ENCODE peak calls at places on chromosomes 3 and 15, in six cellular contexts. O, H, V, W, M and F are unnamed samples.

GRCh38 chr3:23202921-23203650 is at the start of gene UBE2E2:
- DNase-seq in M (peak; percentile 60), H (peak; percentile 62), W (peak; percentile 62), O (peak; percentile 73), V (peak; percentile 78), F (peak; percentile 85)

GRCh38 chr3:53495518-53496501 is 1.4 kb downstream of the CACNA1D start:
- DNase-seq in W (no peak), O (peak; percentile 17), H (no peak), M (no peak), V (no peak), F (peak; percentile 12)

GRCh38 chr15:35907507-35907906 is 361.5 kb upstream of the DPH6 start:
- DNase-seq in O (no peak), M (no peak), H (peak; percentile 70), W (no peak), V (no peak), F (no peak)

GRCh38 chr3:108493862-108494261 is 16.5 kb downstream of the MYH15 start:
- DNase-seq in W (no peak), M (no peak), O (peak; percentile 37), H (no peak), V (peak; percentile 31), F (no peak)

GRCh38 chr15:100601628-100602063 is 338 bp downstream of the LINS1 start:
- DNase-seq in M (no peak), O (no peak), W (no peak), V (no peak), H (no peak), F (no peak)

GRCh38 chr3:99499235-99499798 is 139.1 kb upstream of the COL8A1 start:
- DNase-seq in W (peak; percentile 28), H (peak; percentile 78), V (peak; percentile 40), M (peak; percentile 35), O (no peak), F (no peak)

GRCh38 chr3:42581400-42581708 is 413 bp downstream of the SEC22C start:
- DNase-seq in V (no peak), W (no peak), M (no peak), H (no peak), O (no peak), F (no peak)

GRCh38 chr3:125212096-125212508 is 446 bp downstream of the SLC12A8 start:
- DNase-seq in W (no peak), M (no peak), V (no peak), H (no peak), O (no peak), F (no peak)

GRCh38 chr3:152071924-152072323 is 196.8 kb upstream of the MBNL1 start:
- DNase-seq in M (no peak), V (no peak), W (peak; percentile 45), H (peak; percentile 78), O (no peak), F (no peak)

GRCh38 chr3:52236424-52236886 is 2.5 kb downstream of the TWF2 start:
- DNase-seq in M (no peak), H (no peak), O (no peak), W (no peak), V (no peak), F (no peak)

GRCh38 chr15:40873625-40874561 is at the start of gene RHOV:
- DNase-seq in H (peak; percentile 31), W (peak; percentile 80), M (peak; percentile 34), V (peak; percentile 51), O (peak; percentile 85), F (peak; percentile 78)

GRCh38 chr3:102630531-102630930 is 195.7 kb downstream of the ZPLD1 start:
- DNase-seq in M (no peak), V (no peak), H (no peak), W (no peak), O (no peak), F (no peak)

GRCh38 chr15:92393287-92393993 is at the start of gene ST8SIA2:
- DNase-seq in V (no peak), M (no peak), O (no peak), W (peak; percentile 48), H (peak; percentile 3), F (peak; percentile 19)

GRCh38 chr15:68382286-68383007 is 49.5 kb downstream of the ITGA11 start:
- DNase-seq in W (no peak), O (no peak), V (no peak), M (peak; percentile 16), H (no peak), F (no peak)

GRCh38 chr3:17183951-17184550 is 299.3 kb downstream of the PLCL2 start:
- DNase-seq in V (no peak), O (no peak), W (peak; percentile 48), H (peak; percentile 38), M (no peak), F (no peak)

GRCh38 chr3:68467465-68467864 is 464.9 kb downstream of the TAFA4 start:
- DNase-seq in W (no peak), M (no peak), H (no peak), V (no peak), O (no peak), F (no peak)

GRCh38 chr15:25741253-25741575 is 121.9 kb downstream of the ATP10A start:
- DNase-seq in H (no peak), O (no peak), W (no peak), M (no peak), V (no peak), F (no peak)

GRCh38 chr15:29134239-29134638 is 135.4 kb downstream of the NSMCE3 start:
- DNase-seq in H (no peak), V (no peak), M (no peak), O (no peak), W (no peak), F (no peak)

GRCh38 chr3:115814006-115814405 is 190.7 kb downstream of the GAP43 start:
- DNase-seq in H (no peak), W (no peak), M (no peak), O (no peak), V (no peak), F (no peak)

GRCh38 chr3:69385723-69386483 is at the start of gene FRMD4B:
- DNase-seq in O (peak; percentile 65), M (peak; percentile 70), W (peak; percentile 65), V (peak; percentile 85), H (peak; percentile 22), F (peak; percentile 42)

DNA sequence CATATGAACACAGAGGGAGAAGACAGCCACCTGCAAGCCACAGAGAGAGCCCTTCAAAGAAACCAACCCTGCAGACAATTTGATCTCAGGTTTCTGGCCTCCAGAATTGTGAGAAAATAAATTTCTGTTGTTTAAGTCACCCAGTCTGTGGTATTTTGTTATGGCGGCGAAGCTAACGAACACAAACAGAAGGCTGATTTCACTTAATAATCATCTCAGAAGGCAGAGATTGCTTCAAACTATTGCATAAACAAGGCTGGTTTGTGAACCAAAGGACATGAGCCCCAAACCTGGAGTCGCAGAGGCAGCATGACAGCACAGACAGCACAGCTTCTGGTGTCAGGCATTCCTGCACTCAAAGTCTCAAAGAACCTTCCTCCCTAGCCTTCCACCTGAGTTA is 59.0 kb downstream of the CCNL1 start:
- DNase-seq in H (peak; percentile 42), W (no peak), V (no peak), M (no peak), O (no peak), F (no peak)
- TF ChIP-seq CTCF in H (no peak), W (no peak), V (no peak), M (no peak), O (no peak), F (no peak)

GRCh38 chr15:64883097-64883581 is 28.6 kb upstream of the ANKDD1A start:
- DNase-seq in O (no peak), M (no peak), H (no peak), W (peak; percentile 87), V (no peak), F (peak; percentile 44)
- H3K4me3 ChIP-seq in O (no peak overlapping the region), M (no peak overlapping the region), H (no peak overlapping the region), W (no peak overlapping the region), V (no peak overlapping the region), F (no peak overlapping the region)

DNA sequence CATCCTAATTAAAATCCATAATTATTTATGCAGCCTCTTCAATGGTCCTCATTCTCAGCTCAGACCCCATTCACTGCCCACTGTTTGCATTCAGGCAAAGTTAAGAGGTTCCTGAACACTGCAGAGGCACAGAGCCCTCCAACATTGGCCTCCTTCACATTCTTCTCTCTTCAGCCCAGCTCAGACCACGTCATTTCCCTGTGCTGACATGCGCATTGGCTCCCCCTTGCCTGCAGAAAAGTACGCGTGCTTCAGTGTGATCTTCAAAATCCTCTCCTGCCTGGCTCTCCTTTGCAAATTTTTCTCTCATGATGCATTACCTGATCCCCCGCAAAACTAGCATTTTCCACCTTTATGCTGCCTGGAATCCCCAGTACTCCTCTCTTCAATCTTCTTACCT is 552.3 kb downstream of the NTRK3 start:
- DNase-seq in W (no peak), O (no peak), V (no peak), M (no peak), H (no peak), F (no peak)
- H3K27me3 ChIP-seq in W (peaks cover 1% of the 10 kb centered on the region), O (no peaks in the 10 kb centered on the region), V (no peaks in the 10 kb centered on the region), M (no peaks in the 10 kb centered on the region), H (no peaks in the 10 kb centered on the region), F (no peaks in the 10 kb centered on the region)

DNA sequence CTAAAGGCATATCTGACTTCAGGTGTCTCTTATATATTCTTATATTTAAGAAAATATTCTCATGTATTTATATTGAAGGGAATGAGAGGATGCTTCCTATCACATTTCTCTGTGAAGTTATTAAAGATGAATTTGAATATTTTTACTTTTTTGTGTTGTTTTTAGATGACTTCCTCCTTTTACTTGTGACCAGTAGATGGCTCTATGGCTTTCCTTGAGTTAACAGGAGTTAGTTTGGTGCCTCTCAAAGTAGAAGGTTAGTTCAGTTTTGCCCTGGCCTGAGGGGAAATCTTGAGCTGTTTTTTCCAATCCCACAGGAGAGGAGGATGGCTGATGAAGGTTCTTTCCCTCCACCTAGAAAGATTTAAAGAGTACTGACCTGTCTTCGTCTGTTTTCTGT is 80.7 kb downstream of the SQOR start:
- DNase-seq in O (no peak), H (peak; percentile 47), V (no peak), W (no peak), M (no peak), F (no peak)
- TF ChIP-seq CTCF in O (no peak), H (peak; percentile 29), V (peak; percentile 48), W (peak; percentile 24), M (peak; percentile 8), F (peak; percentile 44)

GRCh38 chr15:85302271-85302670 is 78.1 kb upstream of the AKAP13 start:
- DNase-seq in M (no peak), W (no peak), V (no peak), H (no peak), O (no peak), F (no peak)

GRCh38 chr15:85298366-85298765 is 82.0 kb upstream of the AKAP13 start:
- DNase-seq in H (no peak), O (no peak), W (no peak), M (no peak), V (no peak), F (no peak)

GRCh38 chr15:85297537-85297936 is 82.9 kb upstream of the AKAP13 start:
- DNase-seq in O (no peak), W (no peak), H (no peak), M (no peak), V (no peak), F (no peak)

GRCh38 chr15:85298941-85299340 is 81.5 kb upstream of the AKAP13 start:
- DNase-seq in V (no peak), M (no peak), H (no peak), O (no peak), W (no peak), F (no peak)

GRCh38 chr15:85296615-85297402 is 83.6 kb upstream of the AKAP13 start:
- DNase-seq in H (peak; percentile 84), M (peak; percentile 47), W (peak; percentile 74), O (peak; percentile 78), V (peak; percentile 66), F (peak; percentile 39)
- H3K4me3 ChIP-seq in H (no peak overlapping the region), M (peak overlapping the region; percentile 19), W (peak overlapping the region; percentile 11), O (no peak overlapping the region), V (peak overlapping the region; percentile 32), F (peak overlapping the region; percentile 33)